ENCODE peak calls at places on chromosomes 4 and X, in four cellular contexts. One of them, this sample, is unnamed.

GRCh38 chrX:13790206-13791131 is 26.4 kb downstream of the GPM6B start:
- DNase-seq in ovary: no peak
- DNase-seq in neural progenitor cell: no peak
- DNase-seq in AG09309: no peak
- DNase-seq in this sample: no peak

GRCh38 chr4:66575024-66575696 is 904.9 kb upstream of the EPHA5 start:
- DNase-seq in ovary: no peak
- DNase-seq in neural progenitor cell: no peak
- DNase-seq in AG09309: no peak
- DNase-seq in this sample: peak

GRCh38 chr4:96164814-96165351 is 325.0 kb downstream of the PDHA2 start:
- DNase-seq in ovary: no peak
- DNase-seq in neural progenitor cell: no peak
- DNase-seq in AG09309: peak
- DNase-seq in this sample: peak

GRCh38 chr4:187663076-187663475 is 332.5 kb upstream of the ZFP42 start:
- DNase-seq in ovary: no peak
- DNase-seq in neural progenitor cell: no peak
- DNase-seq in AG09309: no peak
- DNase-seq in this sample: no peak

GRCh38 chrX:15939737-15940136 is 85.1 kb upstream of the AP1S2 start:
- DNase-seq in ovary: no peak
- DNase-seq in neural progenitor cell: no peak
- DNase-seq in AG09309: no peak
- DNase-seq in this sample: no peak

GRCh38 chr4:10061650-10062415 is 40.5 kb upstream of the SLC2A9 start:
- DNase-seq in ovary: no peak
- DNase-seq in neural progenitor cell: no peak
- DNase-seq in AG09309: no peak
- DNase-seq in this sample: no peak

GRCh38 chr4:71300964-71301363 is 37.9 kb upstream of the SLC4A4 start:
- DNase-seq in ovary: no peak
- DNase-seq in neural progenitor cell: no peak
- DNase-seq in AG09309: no peak
- DNase-seq in this sample: no peak

GRCh38 chrX:20217279-20217678 is 49.4 kb downstream of the RPS6KA3 start:
- DNase-seq in ovary: no peak
- DNase-seq in neural progenitor cell: no peak
- DNase-seq in AG09309: peak
- DNase-seq in this sample: peak

GRCh38 chrX:8848921-8849320 is 47.7 kb upstream of the FAM9A start:
- DNase-seq in ovary: no peak
- DNase-seq in neural progenitor cell: no peak
- DNase-seq in AG09309: no peak
- DNase-seq in this sample: no peak

GRCh38 chr4:116357758-116358157 is 727.6 kb downstream of the TRAM1L1 start:
- DNase-seq in ovary: no peak
- DNase-seq in neural progenitor cell: no peak
- DNase-seq in AG09309: no peak
- DNase-seq in this sample: no peak

GRCh38 chrX:10859353-10859752 is 239.0 kb upstream of the MID1 start:
- DNase-seq in ovary: no peak
- DNase-seq in neural progenitor cell: no peak
- DNase-seq in AG09309: no peak
- DNase-seq in this sample: no peak

GRCh38 chr4:6507345-6507744 is 34.9 kb upstream of the PPP2R2C start:
- DNase-seq in ovary: no peak
- DNase-seq in neural progenitor cell: no peak
- DNase-seq in AG09309: no peak
- DNase-seq in this sample: no peak

GRCh38 chrX:29241831-29242230 is 654.6 kb downstream of the IL1RAPL1 start:
- DNase-seq in ovary: no peak
- DNase-seq in neural progenitor cell: no peak
- DNase-seq in AG09309: no peak
- DNase-seq in this sample: no peak

GRCh38 chrX:53594354-53594753 is 92.2 kb downstream of the HUWE1 start:
- DNase-seq in ovary: no peak
- DNase-seq in neural progenitor cell: no peak
- DNase-seq in AG09309: no peak
- DNase-seq in this sample: no peak

GRCh38 chr4:185343726-185344581 is 51.8 kb downstream of the LRP2BP start:
- DNase-seq in ovary: no peak
- DNase-seq in neural progenitor cell: no peak
- DNase-seq in AG09309: peak
- DNase-seq in this sample: no peak

GRCh38 chr4:158314756-158315487 is 104.6 kb downstream of the TMEM144 start:
- DNase-seq in ovary: no peak
- DNase-seq in neural progenitor cell: no peak
- DNase-seq in AG09309: peak
- DNase-seq in this sample: peak

GRCh38 chr4:109433281-109434006 is at the start of gene SEC24B:
- DNase-seq in ovary: peak
- DNase-seq in neural progenitor cell: peak
- DNase-seq in AG09309: peak
- DNase-seq in this sample: peak

GRCh38 chr4:177380730-177381287 is 61.4 kb downstream of the AGA start:
- DNase-seq in ovary: no peak
- DNase-seq in neural progenitor cell: peak
- DNase-seq in AG09309: no peak
- DNase-seq in this sample: no peak

GRCh38 chr4:152360045-152360410 is 175.9 kb downstream of the FBXW7 start:
- DNase-seq in ovary: no peak
- DNase-seq in neural progenitor cell: no peak
- DNase-seq in AG09309: no peak
- DNase-seq in this sample: no peak

GRCh38 chr4:42296196-42296595 is 101.1 kb upstream of the SHISA3 start:
- DNase-seq in ovary: no peak
- DNase-seq in neural progenitor cell: no peak
- DNase-seq in AG09309: no peak
- DNase-seq in this sample: no peak

GRCh38 chr4:179095585-179096228 is 1653.5 kb upstream of the AGA start:
- DNase-seq in ovary: no peak
- DNase-seq in neural progenitor cell: peak
- DNase-seq in AG09309: no peak
- DNase-seq in this sample: peak

GRCh38 chr4:48315728-48316630 is 25.4 kb upstream of the SLAIN2 start:
- DNase-seq in ovary: no peak
- DNase-seq in neural progenitor cell: peak
- DNase-seq in AG09309: peak
- DNase-seq in this sample: no peak

GRCh38 chr4:152700151-152700550 is 20.4 kb upstream of the TMEM154 start:
- DNase-seq in ovary: no peak
- DNase-seq in neural progenitor cell: no peak
- DNase-seq in AG09309: no peak
- DNase-seq in this sample: no peak

GRCh38 chr4:76531597-76531996 is 96.6 kb downstream of the SHROOM3 start:
- DNase-seq in ovary: no peak
- DNase-seq in neural progenitor cell: no peak
- DNase-seq in AG09309: no peak
- DNase-seq in this sample: no peak

GRCh38 chr4:45100936-45101818 is 374.8 kb upstream of the GNPDA2 start:
- DNase-seq in ovary: no peak
- DNase-seq in neural progenitor cell: no peak
- DNase-seq in AG09309: no peak
- DNase-seq in this sample: peak

GRCh38 chrX:108299101-108299591 is 139.1 kb downstream of the COL4A6 start:
- DNase-seq in ovary: peak
- DNase-seq in neural progenitor cell: peak
- DNase-seq in AG09309: no peak
- DNase-seq in this sample: no peak

GRCh38 chrX:149570668-149571067 is 16.6 kb downstream of the MAGEA9B start:
- DNase-seq in ovary: no peak
- DNase-seq in neural progenitor cell: no peak
- DNase-seq in AG09309: peak
- DNase-seq in this sample: no peak

GRCh38 chrX:153801646-153802045 is 7.2 kb downstream of the SSR4 start:
- DNase-seq in ovary: no peak
- DNase-seq in neural progenitor cell: no peak
- DNase-seq in AG09309: no peak
- DNase-seq in this sample: no peak

GRCh38 chrX:86348669-86349068 is 200.4 kb downstream of the DACH2 start:
- DNase-seq in ovary: no peak
- DNase-seq in neural progenitor cell: peak
- DNase-seq in AG09309: no peak
- DNase-seq in this sample: no peak

GRCh38 chrX:150574824-150575409 is 6.5 kb downstream of the MTM1 start:
- DNase-seq in ovary: no peak
- DNase-seq in neural progenitor cell: peak
- DNase-seq in AG09309: no peak
- DNase-seq in this sample: no peak

GRCh38 chr4:85142451-85142850 is 176.0 kb upstream of the WDFY3 start:
- DNase-seq in ovary: no peak
- DNase-seq in neural progenitor cell: no peak
- DNase-seq in AG09309: no peak
- DNase-seq in this sample: no peak

GRCh38 chrX:49278081-49278480 is 8.5 kb downstream of the PPP1R3F start:
- DNase-seq in ovary: no peak
- DNase-seq in neural progenitor cell: no peak
- DNase-seq in AG09309: no peak
- DNase-seq in this sample: no peak

GRCh38 chr4:2159931-2160330 is 82.0 kb downstream of the HAUS3 start:
- DNase-seq in ovary: no peak
- DNase-seq in neural progenitor cell: no peak
- DNase-seq in AG09309: no peak
- DNase-seq in this sample: no peak

GRCh38 chr4:54746228-54746627 is 88.5 kb downstream of the KIT start:
- DNase-seq in ovary: no peak
- DNase-seq in neural progenitor cell: no peak
- DNase-seq in AG09309: peak
- DNase-seq in this sample: peak

GRCh38 chr4:147840846-147841732 is 109.2 kb downstream of the ARHGAP10 start:
- DNase-seq in ovary: no peak
- DNase-seq in neural progenitor cell: no peak
- DNase-seq in AG09309: no peak
- DNase-seq in this sample: no peak

GRCh38 chrX:69323786-69324720 is 158.8 kb upstream of the PJA1 start:
- DNase-seq in ovary: no peak
- DNase-seq in neural progenitor cell: peak
- DNase-seq in AG09309: no peak
- DNase-seq in this sample: no peak

GRCh38 chr4:183533698-183534097 is 28.8 kb downstream of the ING2 start:
- DNase-seq in ovary: no peak
- DNase-seq in neural progenitor cell: no peak
- DNase-seq in AG09309: no peak
- DNase-seq in this sample: no peak

GRCh38 chrX:88136328-88136727 is 610.7 kb upstream of the CPXCR1 start:
- DNase-seq in ovary: no peak
- DNase-seq in neural progenitor cell: no peak
- DNase-seq in AG09309: no peak
- DNase-seq in this sample: no peak

DNA sequence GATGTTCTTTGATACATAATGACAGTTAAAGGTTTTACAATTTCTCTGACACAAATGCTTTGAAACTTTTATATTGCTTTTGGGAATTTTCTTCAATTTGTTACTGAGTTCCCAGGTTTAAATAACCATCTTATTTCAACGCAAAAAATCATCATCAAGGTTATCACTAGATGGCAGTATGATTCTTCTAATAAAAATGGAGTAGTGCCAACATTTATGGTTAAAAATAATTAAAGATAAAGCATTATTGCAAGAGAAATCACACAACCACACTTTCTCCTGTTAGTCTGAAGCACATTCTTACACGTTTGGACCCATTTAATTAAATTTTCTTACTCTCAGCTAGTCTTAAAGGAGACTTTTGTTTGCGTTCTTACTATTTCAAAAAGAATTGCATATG is 611.3 kb upstream of the CPXCR1 start:
- DNase-seq in ovary: no peak
- DNase-seq in neural progenitor cell: no peak
- DNase-seq in AG09309: no peak
- DNase-seq in this sample: no peak
- TF ChIP-seq CTCF in ovary: no peak
- TF ChIP-seq CTCF in neural progenitor cell: peak
- TF ChIP-seq CTCF in AG09309: no peak
- TF ChIP-seq CTCF in this sample: no peak

GRCh38 chrX:21838937-21839333 is 482 bp upstream of the MBTPS2 start:
- DNase-seq in ovary: no peak
- DNase-seq in neural progenitor cell: no peak
- DNase-seq in AG09309: no peak
- DNase-seq in this sample: no peak
- H3K4me3 ChIP-seq in ovary: peak
- H3K4me3 ChIP-seq in neural progenitor cell: peak
- H3K4me3 ChIP-seq in AG09309: peak
- H3K4me3 ChIP-seq in this sample: peak

GRCh38 chr4:7761720-7762119 is 177.9 kb downstream of the AFAP1 start:
- DNase-seq in ovary: peak
- DNase-seq in neural progenitor cell: peak
- DNase-seq in AG09309: no peak
- DNase-seq in this sample: peak
- TF ChIP-seq CTCF in ovary: peak
- TF ChIP-seq CTCF in neural progenitor cell: peak
- TF ChIP-seq CTCF in AG09309: peak
- TF ChIP-seq CTCF in this sample: peak

GRCh38 chr4:80232707-80233370 is 33.6 kb upstream of the FGF5 start:
- DNase-seq in ovary: no peak
- DNase-seq in neural progenitor cell: no peak
- DNase-seq in AG09309: no peak
- DNase-seq in this sample: no peak
- H3K4me3 ChIP-seq in ovary: no peak
- H3K4me3 ChIP-seq in neural progenitor cell: no peak
- H3K4me3 ChIP-seq in AG09309: no peak
- H3K4me3 ChIP-seq in this sample: no peak

GRCh38 chrX:3639236-3639635 is 74.2 kb downstream of the PRKX start:
- DNase-seq in ovary: no peak
- DNase-seq in neural progenitor cell: no peak
- DNase-seq in AG09309: no peak
- DNase-seq in this sample: no peak

GRCh38 chrX:3636803-3637202 is 76.6 kb downstream of the PRKX start:
- DNase-seq in ovary: no peak
- DNase-seq in neural progenitor cell: no peak
- DNase-seq in AG09309: no peak
- DNase-seq in this sample: no peak

GRCh38 chrX:3638280-3638873 is 75.1 kb downstream of the PRKX start:
- DNase-seq in ovary: no peak
- DNase-seq in neural progenitor cell: peak
- DNase-seq in AG09309: no peak
- DNase-seq in this sample: peak
- TF ChIP-seq CTCF in ovary: peak
- TF ChIP-seq CTCF in neural progenitor cell: peak
- TF ChIP-seq CTCF in AG09309: peak
- TF ChIP-seq CTCF in this sample: peak

This sample was measured in astrocyte of the cerebellum.